ENCODE peak calls at places on chromosomes 13 and 19, in ten cellular contexts. A is effector memory CD4-positive, alpha-beta T cell; N is heart left ventricle; K is IMR-90; F is body of pancreas; I is mammary epithelial cell; H is Peyer's patch; E is A549; U is CD4-positive, alpha-beta memory T cell; O is breast epithelium. C is an unnamed sample.

GRCh38 chr13:107734891-107735620 is 480.3 kb downstream of the LIG4 start:
- DNase-seq in A (no peak), N (no peak), K (no peak), F (no peak), I (no peak), H (no peak), E (no peak), U (no peak), O (no peak), C (no peak)

GRCh38 chr13:48153186-48153585 is 58.3 kb upstream of the MED4 start:
- DNase-seq in A (no peak), N (no peak), K (no peak), F (no peak), I (no peak), H (no peak), E (no peak), U (no peak), O (no peak), C (no peak)

GRCh38 chr19:46900341-46900740 is 39.5 kb downstream of the ARHGAP35 start:
- DNase-seq in A (no peak), N (no peak), K (no peak), F (no peak), I (no peak), H (no peak), E (no peak), U (no peak), O (no peak), C (no peak)

GRCh38 chr19:49560358-49560900 is 19.9 kb downstream of the NOSIP start:
- DNase-seq in A (no peak), N (peak; percentile 65), K (no peak), F (peak; percentile 83), I (no peak), H (peak; percentile 55), E (no peak), U (peak; percentile 76), O (peak; percentile 31), C (no peak)

GRCh38 chr13:109628251-109628699 is 158.1 kb downstream of the IRS2 start:
- DNase-seq in A (no peak), N (no peak), K (peak; percentile 61), F (no peak), I (peak; percentile 74), H (no peak), E (no peak), U (no peak), O (no peak), C (no peak)

GRCh38 chr13:37869756-37870488 is at the start of gene TRPC4:
- DNase-seq in A (no peak), N (peak; percentile 62), K (peak; percentile 59), F (peak; percentile 63), I (peak; percentile 58), H (no peak), E (peak; percentile 1), U (peak; percentile 18), O (no peak), C (no peak)

GRCh38 chr13:54636231-54636630 is 1607.6 kb downstream of the OLFM4 start:
- DNase-seq in A (no peak), N (no peak), K (no peak), F (no peak), I (no peak), H (no peak), E (no peak), U (no peak), O (no peak), C (no peak)

GRCh38 chr13:42364613-42365000 is 92.7 kb downstream of the AKAP11 start:
- DNase-seq in A (no peak), N (no peak), K (no peak), F (no peak), I (no peak), H (no peak), E (no peak), U (no peak), O (no peak), C (no peak)

GRCh38 chr13:51823861-51824260 is 19.9 kb upstream of the DHRS12 start:
- DNase-seq in A (no peak), N (no peak), K (no peak), F (no peak), I (no peak), H (no peak), E (no peak), U (no peak), O (no peak), C (no peak)
- H3K4me1 ChIP-seq in A (peaks cover 77% of the 10 kb centered on the region), N (peaks cover 64% of the 10 kb centered on the region), K (no peaks in the 10 kb centered on the region), F (no peaks in the 10 kb centered on the region), I (peaks cover 8% of the 10 kb centered on the region), H (peaks cover 4% of the 10 kb centered on the region), E (no peaks in the 10 kb centered on the region), U (peaks cover 94% of the 10 kb centered on the region), O (peaks cover 4% of the 10 kb centered on the region), C (no peaks in the 10 kb centered on the region)

GRCh38 chr13:40598599-40598998 is 67.8 kb downstream of the FOXO1 start:
- DNase-seq in A (no peak), N (no peak), K (no peak), F (peak; percentile 34), I (no peak), H (no peak), E (no peak), U (no peak), O (no peak), C (no peak)

GRCh38 chr13:40599146-40599545 is 67.3 kb downstream of the FOXO1 start:
- DNase-seq in A (no peak), N (no peak), K (no peak), F (no peak), I (no peak), H (no peak), E (no peak), U (no peak), O (no peak), C (no peak)

GRCh38 chr13:40599722-40600121 is 66.7 kb downstream of the FOXO1 start:
- DNase-seq in A (no peak), N (no peak), K (no peak), F (no peak), I (no peak), H (no peak), E (no peak), U (no peak), O (no peak), C (no peak)

GRCh38 chr13:40596484-40596883 is 70.0 kb downstream of the FOXO1 start:
- DNase-seq in A (no peak), N (no peak), K (no peak), F (no peak), I (no peak), H (no peak), E (no peak), U (peak; percentile 56), O (no peak), C (no peak)

GRCh38 chr13:40597735-40598365 is 68.6 kb downstream of the FOXO1 start:
- DNase-seq in A (no peak), N (peak; percentile 47), K (no peak), F (peak; percentile 43), I (peak; percentile 44), H (no peak), E (no peak), U (no peak), O (peak; percentile 74), C (no peak)
- H3K4me1 ChIP-seq in A (peaks cover 38% of the 10 kb centered on the region), N (peaks cover 52% of the 10 kb centered on the region), K (no peaks in the 10 kb centered on the region), F (peaks cover 59% of the 10 kb centered on the region), I (peaks cover 10% of the 10 kb centered on the region), H (peaks cover 16% of the 10 kb centered on the region), E (no peaks in the 10 kb centered on the region), U (peaks cover 99% of the 10 kb centered on the region), O (peaks cover 20% of the 10 kb centered on the region), C (peaks cover 5% of the 10 kb centered on the region)

GRCh38 chr19:28446511-28446910 is 766.4 kb downstream of the UQCRFS1 start:
- DNase-seq in A (no peak), N (no peak), K (no peak), F (no peak), I (no peak), H (no peak), E (no peak), U (no peak), O (no peak), C (no peak)
- H3K4me1 ChIP-seq in A (no peaks in the 10 kb centered on the region), N (no peaks in the 10 kb centered on the region), K (no peaks in the 10 kb centered on the region), F (no peaks in the 10 kb centered on the region), I (no peaks in the 10 kb centered on the region), H (no peaks in the 10 kb centered on the region), E (no peaks in the 10 kb centered on the region), U (no peaks in the 10 kb centered on the region), O (no peaks in the 10 kb centered on the region), C (no peaks in the 10 kb centered on the region)

GRCh38 chr13:114234645-114235421 is at the start of gene CDC16:
- DNase-seq in A (peak; percentile 55), N (peak; percentile 96), K (peak; percentile 89), F (peak; percentile 95), I (peak; percentile 87), H (peak; percentile 90), E (peak; percentile 77), U (peak; percentile 74), O (peak; percentile 85), C (peak; percentile 90)
- H3K4me1 ChIP-seq in A (peaks cover 7% of the 10 kb centered on the region), N (peaks cover 18% of the 10 kb centered on the region), K (peaks cover 3% of the 10 kb centered on the region), F (peaks cover 12% of the 10 kb centered on the region), I (no peaks in the 10 kb centered on the region), H (peaks cover 12% of the 10 kb centered on the region), E (peaks cover 5% of the 10 kb centered on the region), U (peaks cover 21% of the 10 kb centered on the region), O (no peaks in the 10 kb centered on the region), C (peaks cover 11% of the 10 kb centered on the region)

DNA sequence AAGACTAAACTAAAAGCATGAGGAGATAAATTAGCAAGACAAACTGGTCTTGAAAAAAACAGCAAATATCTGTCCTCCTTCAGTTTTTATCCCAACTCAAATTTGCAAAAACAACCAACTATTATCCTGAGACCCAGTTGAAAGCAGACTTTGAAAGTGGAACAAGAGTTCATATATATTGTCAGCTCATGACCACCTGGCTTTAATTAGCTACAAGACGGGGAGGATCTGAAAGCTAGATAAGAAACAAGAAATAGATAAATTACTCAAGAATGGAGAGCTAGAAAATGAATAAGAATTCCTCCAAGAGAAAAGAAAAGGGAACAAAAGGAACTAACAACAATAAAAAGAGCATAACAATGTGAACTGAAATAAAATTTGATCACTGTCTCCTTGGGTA is 247.0 kb downstream of the DCLK1 start:
- DNase-seq in A (no peak), N (no peak), K (no peak), F (no peak), I (no peak), H (no peak), E (no peak), U (no peak), O (no peak), C (no peak)
- H3K4me1 ChIP-seq in A (no peaks in the 10 kb centered on the region), N (peaks cover 4% of the 10 kb centered on the region), K (no peaks in the 10 kb centered on the region), F (no peaks in the 10 kb centered on the region), I (no peaks in the 10 kb centered on the region), H (no peaks in the 10 kb centered on the region), E (no peaks in the 10 kb centered on the region), U (no peaks in the 10 kb centered on the region), O (no peaks in the 10 kb centered on the region), C (no peaks in the 10 kb centered on the region)

C was measured in HCT116.